ENCODE peak calls at places on chromosome 14, in six cellular contexts. T is AG04450, B is upper lobe of right lung, L is adipocyte, K is lower lobe of right lung, Z is pancreas. V is an unnamed sample.

GRCh38 chr14:104977681-104978647 is at the start of gene AHNAK2:
- DNase-seq in L (peak; percentile 88), B (peak; percentile 89), K (peak; percentile 85), T (peak; percentile 20), Z (peak; percentile 74), V (peak; percentile 83)

GRCh38 chr14:104590240-104590965 is 10.8 kb downstream of the C14orf180 start:
- DNase-seq in K (no peak), Z (no peak), B (no peak), L (no peak), T (no peak), V (no peak)

GRCh38 chr14:20690848-20691640 is 2.5 kb downstream of the ANG start:
- DNase-seq in K (no peak), B (no peak), L (peak; percentile 87), T (no peak), Z (peak; percentile 54), V (no peak)

GRCh38 chr14:71725802-71726638 is 206.2 kb upstream of the RGS6 start:
- DNase-seq in B (no peak), T (no peak), K (no peak), Z (no peak), L (peak; percentile 90), V (no peak)

GRCh38 chr14:61227893-61228591 is 53.1 kb downstream of the TMEM30B start:
- DNase-seq in L (no peak), Z (no peak), K (no peak), B (no peak), T (no peak), V (no peak)

GRCh38 chr14:33249361-33249760 is 310.7 kb downstream of the NPAS3 start:
- DNase-seq in T (no peak), K (no peak), Z (no peak), L (no peak), B (no peak), V (no peak)

GRCh38 chr14:35299708-35300107 is 7.5 kb downstream of the PSMA6 start:
- DNase-seq in Z (no peak), T (no peak), K (no peak), L (no peak), B (no peak), V (no peak)

GRCh38 chr14:91119556-91120311 is 5.9 kb downstream of the DGLUCY start:
- DNase-seq in B (no peak), L (peak; percentile 32), T (no peak), K (no peak), Z (no peak), V (peak; percentile 65)

GRCh38 chr14:62689741-62690140 is 355.5 kb downstream of the KCNH5 start:
- DNase-seq in K (no peak), B (no peak), Z (no peak), T (no peak), L (no peak), V (no peak)

GRCh38 chr14:102893452-102893851 is 29.0 kb upstream of the AMN start:
- DNase-seq in L (peak; percentile 75), K (no peak), Z (no peak), B (peak; percentile 59), T (peak; percentile 93), V (peak; percentile 79)

GRCh38 chr14:75279153-75279738 is 618 bp downstream of the FOS start:
- DNase-seq in B (peak; percentile 82), T (no peak), K (peak; percentile 79), Z (peak; percentile 76), L (peak; percentile 70), V (peak; percentile 84)

GRCh38 chr14:21915814-21916213 is 242.2 kb upstream of the OR4E1 start:
- DNase-seq in T (no peak), L (no peak), K (no peak), B (no peak), Z (peak; percentile 35), V (no peak)

GRCh38 chr14:23933706-23934105 is 19.9 kb upstream of the DHRS4 start:
- DNase-seq in Z (no peak), B (no peak), K (no peak), L (no peak), T (no peak), V (no peak)

GRCh38 chr14:85421166-85421877 is 108.6 kb upstream of the FLRT2 start:
- DNase-seq in T (peak; percentile 33), Z (no peak), B (no peak), L (peak; percentile 53), K (no peak), V (no peak)

GRCh38 chr14:56854325-56854724 is 44.0 kb upstream of the OTX2 start:
- DNase-seq in T (no peak), B (no peak), L (no peak), Z (no peak), K (no peak), V (no peak)

GRCh38 chr14:95675486-95675885 is 10.7 kb upstream of the TCL1B start:
- DNase-seq in K (no peak), T (no peak), B (no peak), Z (no peak), L (no peak), V (no peak)

GRCh38 chr14:93430319-93430801 is 379 bp upstream of the UNC79 start:
- DNase-seq in T (no peak), K (no peak), Z (peak; percentile 59), B (no peak), L (peak; percentile 4), V (peak; percentile 8)

GRCh38 chr14:104978774-104979691 is 859 bp upstream of the AHNAK2 start:
- DNase-seq in T (no peak), B (no peak), Z (peak; percentile 17), K (peak; percentile 47), L (no peak), V (no peak)

GRCh38 chr14:103696466-103697071 is 18.7 kb downstream of the XRCC3 start:
- DNase-seq in Z (no peak), T (peak; percentile 73), B (peak; percentile 51), K (peak; percentile 47), L (peak; percentile 19), V (peak; percentile 55)

GRCh38 chr14:78847801-78848200 is 677.6 kb downstream of the NRXN3 start:
- DNase-seq in L (no peak), T (no peak), K (no peak), B (no peak), Z (no peak), V (no peak)

GRCh38 chr14:74221741-74222140 is 17.5 kb upstream of the VSX2 start:
- DNase-seq in Z (no peak), B (peak; percentile 37), L (no peak), T (no peak), K (no peak), V (no peak)
- H3K27me3 ChIP-seq in Z (no peaks in the 10 kb centered on the region), B (peaks cover 25% of the 10 kb centered on the region), L (peaks cover 47% of the 10 kb centered on the region), T (peaks cover 62% of the 10 kb centered on the region), K (peaks cover 26% of the 10 kb centered on the region), V (no peaks in the 10 kb centered on the region)

DNA sequence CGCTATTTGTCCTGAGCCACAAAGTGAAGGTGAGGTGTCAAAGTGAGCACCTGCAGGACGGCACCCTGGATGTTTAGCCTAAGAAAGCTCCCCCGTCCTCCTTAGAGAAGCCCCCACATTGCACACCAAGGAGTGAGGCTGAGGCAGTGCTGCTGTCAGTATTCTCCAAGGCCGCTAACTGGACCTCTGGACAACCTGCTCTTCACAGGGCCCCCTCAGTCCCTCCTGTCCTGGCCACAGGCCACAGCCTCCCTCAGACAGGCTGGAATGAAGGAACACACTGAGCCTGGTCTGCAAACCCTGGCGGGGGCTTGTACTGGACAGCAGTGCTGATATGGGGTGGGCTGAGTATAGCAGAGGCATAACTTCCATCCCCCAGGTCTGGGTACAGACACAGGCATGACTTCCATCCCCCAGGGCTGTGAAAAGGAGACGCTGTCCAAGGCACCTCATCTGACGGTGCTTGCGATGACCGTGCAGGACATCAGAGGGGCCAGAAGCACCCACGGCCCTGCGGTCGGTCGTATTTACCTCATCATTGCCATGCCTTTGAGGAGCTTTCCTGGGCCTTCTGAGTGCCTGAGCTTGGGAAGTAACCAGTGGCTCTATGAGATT is 82.4 kb upstream of the DIO3 start:
- DNase-seq in T (no peak), B (peak; percentile 37), K (peak; percentile 29), Z (peak; percentile 11), L (no peak), V (no peak)
- H3K27me3 ChIP-seq in T (peaks cover 7% of the 10 kb centered on the region), B (peaks cover 8% of the 10 kb centered on the region), K (peaks cover 5% of the 10 kb centered on the region), Z (no peaks in the 10 kb centered on the region), L (no peaks in the 10 kb centered on the region), V (peaks cover 4% of the 10 kb centered on the region)

GRCh38 chr14:69490219-69490918 is 5.8 kb downstream of the PLEKHD1 start:
- DNase-seq in T (no peak), Z (no peak), B (peak; percentile 26), L (no peak), K (no peak), V (no peak)
- H3K27me3 ChIP-seq in T (peaks cover 63% of the 10 kb centered on the region), Z (no peaks in the 10 kb centered on the region), B (peaks cover 22% of the 10 kb centered on the region), L (peaks cover 59% of the 10 kb centered on the region), K (peaks cover 24% of the 10 kb centered on the region), V (no peaks in the 10 kb centered on the region)

GRCh38 chr14:99236386-99237133 is 35.4 kb downstream of the BCL11B start:
- DNase-seq in L (no peak), B (no peak), Z (no peak), K (no peak), T (no peak), V (no peak)
- H3K27me3 ChIP-seq in L (no peaks in the 10 kb centered on the region), B (peaks cover 24% of the 10 kb centered on the region), Z (no peaks in the 10 kb centered on the region), K (peaks cover 21% of the 10 kb centered on the region), T (no peaks in the 10 kb centered on the region), V (peaks cover 10% of the 10 kb centered on the region)

DNA sequence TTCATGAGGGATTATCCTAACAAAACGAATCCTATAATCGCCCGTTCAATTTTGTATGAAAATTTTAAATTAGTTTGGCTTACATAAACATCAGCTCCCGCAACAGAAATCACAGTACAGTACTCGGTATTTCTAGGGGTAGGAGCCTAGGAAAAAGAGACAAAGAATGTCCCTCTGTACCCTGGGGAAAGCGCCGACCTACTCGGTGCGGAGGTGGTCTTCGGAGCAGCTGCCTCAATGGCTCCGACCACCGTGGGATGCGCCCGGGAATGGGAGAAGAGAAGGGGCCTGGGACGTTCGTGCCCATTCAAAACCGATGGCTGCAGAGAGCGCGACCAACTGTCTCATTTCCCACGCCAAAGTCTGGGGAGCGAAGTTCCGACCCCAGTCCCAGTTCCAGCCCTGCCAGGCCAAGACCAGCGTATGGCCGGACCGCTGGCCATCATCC is 627 bp downstream of the GNPNAT1 start:
- DNase-seq in T (no peak), K (no peak), Z (no peak), L (no peak), B (no peak), V (no peak)
- H3K27me3 ChIP-seq in T (no peaks in the 10 kb centered on the region), K (no peaks in the 10 kb centered on the region), Z (no peaks in the 10 kb centered on the region), L (no peaks in the 10 kb centered on the region), B (no peaks in the 10 kb centered on the region), V (no peaks in the 10 kb centered on the region)